ENCODE peak calls at places on chromosome 6, in seven cellular contexts. X is K562, S is tibial nerve, V is upper lobe of right lung, P is T-helper 17 cell, M is Panc1, L is IMR-90. B is an unnamed sample.

GRCh38 chr6:104472245-104472644 is 387.5 kb downstream of the HACE1 start:
- DNase-seq in X (no peak), S (no peak), V (no peak), P (no peak), M (no peak), L (no peak), B (no peak)

GRCh38 chr6:4973972-4974885 is 29.6 kb downstream of the RPP40 start:
- DNase-seq in X (peak; percentile 29), S (peak; percentile 19), V (no peak), P (no peak), M (no peak), L (peak; percentile 72), B (no peak)

GRCh38 chr6:131197716-131198115 is 62.4 kb downstream of the AKAP7 start:
- DNase-seq in X (no peak), S (no peak), V (no peak), P (no peak), M (no peak), L (no peak), B (no peak)

GRCh38 chr6:39887692-39888450 is 46.4 kb downstream of the MOCS1 start:
- DNase-seq in X (no peak), S (peak; percentile 64), V (peak; percentile 74), P (no peak), M (no peak), L (peak; percentile 95), B (no peak)

GRCh38 chr6:11425431-11425871 is 112.1 kb upstream of the TMEM170B start:
- DNase-seq in X (no peak), S (no peak), V (no peak), P (no peak), M (no peak), L (no peak), B (no peak)

GRCh38 chr6:3031857-3032256 is 32.2 kb downstream of the NQO2 start:
- DNase-seq in X (no peak), S (no peak), V (no peak), P (no peak), M (no peak), L (no peak), B (no peak)

GRCh38 chr6:20028562-20028961 is 183.7 kb downstream of the MBOAT1 start:
- DNase-seq in X (no peak), S (no peak), V (no peak), P (no peak), M (no peak), L (no peak), B (no peak)

GRCh38 chr6:36312854-36313627 is 23.6 kb downstream of the BNIP5 start:
- DNase-seq in X (no peak), S (peak; percentile 35), V (no peak), P (no peak), M (no peak), L (no peak), B (no peak)

GRCh38 chr6:43973351-43973750 is 153.9 kb downstream of the MRPL14 start:
- DNase-seq in X (no peak), S (no peak), V (peak; percentile 70), P (no peak), M (no peak), L (no peak), B (no peak)

GRCh38 chr6:43578748-43579147 is 2.8 kb downstream of the POLH start:
- DNase-seq in X (no peak), S (no peak), V (no peak), P (no peak), M (no peak), L (peak; percentile 4), B (no peak)

GRCh38 chr6:41306187-41306854 is 19.8 kb upstream of the TREM1 start:
- DNase-seq in X (peak; percentile 76), S (peak; percentile 58), V (no peak), P (no peak), M (peak; percentile 42), L (peak; percentile 49), B (peak; percentile 36)

GRCh38 chr6:130675072-130675471 is 152.1 kb upstream of the SMLR1 start:
- DNase-seq in X (peak; percentile 4), S (no peak), V (no peak), P (no peak), M (no peak), L (peak; percentile 84), B (no peak)

GRCh38 chr6:109282732-109283131 is 99.5 kb downstream of the CD164 start:
- DNase-seq in X (no peak), S (no peak), V (no peak), P (no peak), M (no peak), L (no peak), B (no peak)

GRCh38 chr6:110414669-110415296 is 592 bp downstream of the DDO start:
- DNase-seq in X (no peak), S (no peak), V (peak; percentile 73), P (no peak), M (no peak), L (no peak), B (no peak)

GRCh38 chr6:7201732-7202541 is 94.2 kb downstream of the RREB1 start:
- DNase-seq in X (peak; percentile 94), S (peak; percentile 41), V (peak; percentile 89), P (no peak), M (no peak), L (no peak), B (no peak)

GRCh38 chr6:79461205-79461604 is 76.0 kb downstream of the LCA5 start:
- DNase-seq in X (no peak), S (no peak), V (no peak), P (no peak), M (no peak), L (no peak), B (no peak)

GRCh38 chr6:92446052-92446451 is 973.3 kb downstream of the EPHA7 start:
- DNase-seq in X (no peak), S (no peak), V (no peak), P (no peak), M (no peak), L (no peak), B (no peak)

GRCh38 chr6:18209539-18210197 is 54.4 kb downstream of the KDM1B start:
- DNase-seq in X (no peak), S (no peak), V (no peak), P (no peak), M (no peak), L (no peak), B (no peak)

GRCh38 chr6:114039835-114040234 is 68.9 kb upstream of the HDAC2 start:
- DNase-seq in X (no peak), S (no peak), V (no peak), P (no peak), M (no peak), L (no peak), B (no peak)

GRCh38 chr6:106324726-106325335 is 729 bp downstream of the ATG5 start:
- DNase-seq in X (no peak), S (no peak), V (no peak), P (no peak), M (no peak), L (peak; percentile 6), B (no peak)

GRCh38 chr6:131037194-131037897 is 25.7 kb downstream of the EPB41L2 start:
- DNase-seq in X (no peak), S (no peak), V (no peak), P (no peak), M (no peak), L (no peak), B (no peak)

GRCh38 chr6:150112233-150112632 is 30.6 kb upstream of the PPP1R14C start:
- DNase-seq in X (peak; percentile 15), S (no peak), V (no peak), P (no peak), M (no peak), L (no peak), B (no peak)

GRCh38 chr6:100260584-100260983 is 204.1 kb downstream of the SIM1 start:
- DNase-seq in X (no peak), S (no peak), V (no peak), P (no peak), M (no peak), L (peak; percentile 6), B (no peak)

GRCh38 chr6:35419431-35419830 is 32.7 kb upstream of the FANCE start:
- DNase-seq in X (peak; percentile 50), S (no peak), V (no peak), P (no peak), M (no peak), L (peak; percentile 91), B (peak; percentile 13)

GRCh38 chr6:149334682-149335160 is 17.2 kb downstream of the TAB2 start:
- DNase-seq in X (no peak), S (no peak), V (no peak), P (no peak), M (no peak), L (peak; percentile 80), B (no peak)

GRCh38 chr6:33620584-33621395 is at the start of gene ITPR3:
- DNase-seq in X (peak; percentile 93), S (peak; percentile 33), V (peak; percentile 87), P (peak; percentile 59), M (no peak), L (peak; percentile 27), B (no peak)

GRCh38 chr6:129475477-129476247 is 234.3 kb downstream of the ARHGAP18 start:
- DNase-seq in X (no peak), S (no peak), V (no peak), P (no peak), M (no peak), L (peak; percentile 4), B (no peak)

GRCh38 chr6:170421921-170422320 is 115.4 kb downstream of the FAM120B start:
- DNase-seq in X (no peak), S (no peak), V (no peak), P (no peak), M (no peak), L (no peak), B (no peak)

DNA sequence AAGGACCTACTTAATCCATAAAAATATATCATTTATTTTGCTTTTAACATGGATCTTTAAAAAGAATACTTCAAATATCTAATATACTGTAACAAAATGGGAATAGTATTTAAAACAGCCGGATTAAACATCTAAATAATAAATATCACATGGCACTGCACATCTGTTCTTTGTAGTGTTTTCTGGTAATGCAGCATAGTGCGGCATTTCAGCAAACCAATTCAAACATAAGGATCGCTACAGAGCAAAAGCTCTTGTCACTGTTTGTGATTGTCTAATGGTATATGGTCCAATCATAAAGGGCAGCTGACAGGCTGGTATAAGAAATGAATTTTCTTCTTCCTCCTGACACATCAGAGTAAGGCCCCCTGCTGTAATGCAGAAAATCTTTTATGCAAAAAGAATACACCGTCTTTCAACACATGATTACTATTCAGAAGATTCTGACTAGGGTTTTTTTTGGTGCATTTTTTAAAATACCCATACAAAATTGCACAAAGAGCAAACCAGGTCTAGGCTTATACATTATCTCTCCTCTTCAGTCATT is 40.0 kb upstream of the POU3F2 start:
- DNase-seq in X (no peak), S (no peak), V (no peak), P (no peak), M (no peak), L (no peak), B (no peak)
- H3K9me3 ChIP-seq in X (no peaks in the 10 kb centered on the region), S (no peaks in the 10 kb centered on the region), V (no peaks in the 10 kb centered on the region), P (no peaks in the 10 kb centered on the region), M (no peaks in the 10 kb centered on the region), L (no peaks in the 10 kb centered on the region), B (no peaks in the 10 kb centered on the region)

GRCh38 chr6:28188111-28188979 is 36.7 kb upstream of the ZSCAN9 start:
- DNase-seq in X (no peak), S (no peak), V (no peak), P (no peak), M (no peak), L (no peak), B (no peak)
- H3K9me3 ChIP-seq in X (peaks cover 27% of the 10 kb centered on the region), S (no peaks in the 10 kb centered on the region), V (peaks cover 33% of the 10 kb centered on the region), P (peaks cover 26% of the 10 kb centered on the region), M (peaks cover 54% of the 10 kb centered on the region), L (peaks cover 34% of the 10 kb centered on the region), B (peaks cover 35% of the 10 kb centered on the region)

GRCh38 chr6:168542301-168542700 is 101.3 kb downstream of the SMOC2 start:
- DNase-seq in X (no peak), S (no peak), V (no peak), P (no peak), M (no peak), L (no peak), B (no peak)
- H3K9me3 ChIP-seq in X (no peaks in the 10 kb centered on the region), S (no peaks in the 10 kb centered on the region), V (no peaks in the 10 kb centered on the region), P (no peaks in the 10 kb centered on the region), M (no peaks in the 10 kb centered on the region), L (peaks cover 43% of the 10 kb centered on the region), B (no peaks in the 10 kb centered on the region)

GRCh38 chr6:165056292-165056691 is 253.1 kb downstream of the C6orf118 start:
- DNase-seq in X (no peak), S (no peak), V (no peak), P (no peak), M (no peak), L (no peak), B (no peak)
- H3K9me3 ChIP-seq in X (no peaks in the 10 kb centered on the region), S (no peaks in the 10 kb centered on the region), V (no peaks in the 10 kb centered on the region), P (no peaks in the 10 kb centered on the region), M (no peaks in the 10 kb centered on the region), L (peaks cover 18% of the 10 kb centered on the region), B (no peaks in the 10 kb centered on the region)

B was measured in NT2/D1.